ENCODE peak calls at places on chromosomes 2 and 18, in ten cellular contexts. W is H9, Y is cardiac muscle cell, F is astrocyte of the cerebellum, Q is fibroblast of pulmonary artery, L is MM.1S, C is tibial artery, J is fibroblast of villous mesenchyme, B is hepatocyte, T is epithelial cell of esophagus. P is an unnamed sample.

GRCh38 chr2:240571314-240571973 is 3.2 kb downstream of the RNPEPL1 start:
- DNase-seq in W (no peak), Y (no peak), F (no peak), Q (no peak), L (no peak), C (peak), J (no peak), B (no peak), T (no peak), P (no peak)

GRCh38 chr18:26549486-26550435 is 1.4 kb upstream of the KCTD1 start:
- DNase-seq in W (peak), Y (peak), F (no peak), Q (peak), L (peak), C (peak), J (peak), B (peak), T (peak), P (peak)

GRCh38 chr2:14601070-14601770 is 31.3 kb upstream of the LRATD1 start:
- DNase-seq in W (no peak), Y (no peak), F (no peak), Q (no peak), L (no peak), C (no peak), J (no peak), B (no peak), T (peak), P (no peak)

GRCh38 chr2:197416268-197416667 is 18.6 kb downstream of the SF3B1 start:
- DNase-seq in W (no peak), Y (no peak), F (no peak), Q (no peak), L (no peak), C (no peak), J (no peak), B (no peak), T (no peak), P (no peak)

GRCh38 chr2:222673883-222674282 is 2.4 kb downstream of the MOGAT1 start:
- DNase-seq in W (no peak), Y (no peak), F (no peak), Q (no peak), L (no peak), C (no peak), J (no peak), B (no peak), T (no peak), P (no peak)

GRCh38 chr2:127305985-127306585 is 12.1 kb upstream of the ERCC3 start:
- DNase-seq in W (no peak), Y (peak), F (no peak), Q (peak), L (no peak), C (no peak), J (peak), B (no peak), T (no peak), P (no peak)

GRCh38 chr2:105798595-105798994 is 53.9 kb downstream of the NCK2 start:
- DNase-seq in W (no peak), Y (no peak), F (no peak), Q (no peak), L (peak), C (no peak), J (no peak), B (no peak), T (no peak), P (no peak)

GRCh38 chr2:96555146-96555610 is 18.6 kb downstream of the ARID5A start:
- DNase-seq in W (no peak), Y (no peak), F (no peak), Q (no peak), L (no peak), C (no peak), J (no peak), B (no peak), T (no peak), P (no peak)

GRCh38 chr18:48711651-48712486 is 173.0 kb downstream of the CTIF start:
- DNase-seq in W (peak), Y (peak), F (peak), Q (peak), L (peak), C (no peak), J (peak), B (peak), T (peak), P (no peak)

GRCh38 chr18:21264651-21265050 is 22.6 kb downstream of the GREB1L start:
- DNase-seq in W (no peak), Y (peak), F (peak), Q (peak), L (no peak), C (no peak), J (peak), B (peak), T (peak), P (no peak)

GRCh38 chr2:68565858-68566257 is 77.5 kb upstream of the PROKR1 start:
- DNase-seq in W (no peak), Y (peak), F (no peak), Q (peak), L (peak), C (no peak), J (peak), B (peak), T (peak), P (no peak)

GRCh38 chr2:240355001-240355891 is 80.2 kb upstream of the GPC1 start:
- DNase-seq in W (no peak), Y (peak), F (peak), Q (peak), L (no peak), C (no peak), J (peak), B (no peak), T (no peak), P (no peak)

GRCh38 chr2:174035981-174036742 is 71.0 kb upstream of the SP3 start:
- DNase-seq in W (no peak), Y (peak), F (no peak), Q (peak), L (no peak), C (peak), J (peak), B (no peak), T (peak), P (no peak)

GRCh38 chr2:25362564-25363145 is 20.9 kb upstream of the DNMT3A start:
- DNase-seq in W (no peak), Y (no peak), F (no peak), Q (no peak), L (peak), C (no peak), J (no peak), B (no peak), T (peak), P (no peak)

GRCh38 chr18:13791181-13791580 is 32.8 kb upstream of the MC5R start:
- DNase-seq in W (no peak), Y (no peak), F (no peak), Q (peak), L (no peak), C (no peak), J (peak), B (no peak), T (peak), P (no peak)

GRCh38 chr2:181904022-181904632 is 12.6 kb downstream of the ITPRID2 start:
- DNase-seq in W (no peak), Y (peak), F (peak), Q (peak), L (peak), C (no peak), J (peak), B (peak), T (peak), P (no peak)

GRCh38 chr2:237358721-237359595 is 55.0 kb downstream of the COL6A3 start:
- DNase-seq in W (peak), Y (no peak), F (no peak), Q (no peak), L (no peak), C (no peak), J (no peak), B (no peak), T (no peak), P (no peak)

GRCh38 chr2:44562737-44563136 is 201.0 kb downstream of the CAMKMT start:
- DNase-seq in W (no peak), Y (no peak), F (no peak), Q (no peak), L (no peak), C (no peak), J (no peak), B (no peak), T (no peak), P (no peak)

GRCh38 chr2:11789243-11789642 is 42.8 kb downstream of the LPIN1 start:
- DNase-seq in W (no peak), Y (no peak), F (no peak), Q (no peak), L (no peak), C (no peak), J (no peak), B (no peak), T (no peak), P (peak)

GRCh38 chr18:32470136-32470712 is 458 bp downstream of the GAREM1 start:
- DNase-seq in W (peak), Y (peak), F (no peak), Q (peak), L (peak), C (peak), J (peak), B (no peak), T (peak), P (peak)

GRCh38 chr2:182994228-182994912 is 43.9 kb downstream of the NCKAP1 start:
- DNase-seq in W (no peak), Y (no peak), F (no peak), Q (no peak), L (no peak), C (no peak), J (no peak), B (no peak), T (no peak), P (no peak)

GRCh38 chr2:241458687-241459086 is 49.7 kb downstream of the STK25 start:
- DNase-seq in W (no peak), Y (no peak), F (no peak), Q (no peak), L (no peak), C (no peak), J (no peak), B (no peak), T (no peak), P (no peak)

GRCh38 chr2:150811259-150811912 is 323.9 kb upstream of the RND3 start:
- DNase-seq in W (no peak), Y (peak), F (no peak), Q (peak), L (no peak), C (no peak), J (peak), B (no peak), T (peak), P (no peak)

GRCh38 chr2:37390777-37391176 is 46.3 kb downstream of the QPCT start:
- DNase-seq in W (no peak), Y (no peak), F (no peak), Q (no peak), L (no peak), C (no peak), J (no peak), B (no peak), T (no peak), P (no peak)

GRCh38 chr2:212154392-212154791 is 384.2 kb downstream of the ERBB4 start:
- DNase-seq in W (no peak), Y (no peak), F (no peak), Q (no peak), L (no peak), C (no peak), J (no peak), B (no peak), T (peak), P (no peak)

GRCh38 chr18:76099931-76100457 is 395.0 kb downstream of the ZNF516 start:
- DNase-seq in W (no peak), Y (no peak), F (no peak), Q (no peak), L (no peak), C (no peak), J (no peak), B (no peak), T (no peak), P (no peak)

GRCh38 chr2:152343426-152343825 is 8.5 kb downstream of the FMNL2 start:
- DNase-seq in W (no peak), Y (no peak), F (no peak), Q (no peak), L (no peak), C (no peak), J (no peak), B (no peak), T (no peak), P (no peak)

GRCh38 chr18:54647176-54647575 is 56.1 kb downstream of the DYNAP start:
- DNase-seq in W (peak), Y (peak), F (peak), Q (peak), L (peak), C (no peak), J (peak), B (peak), T (peak), P (no peak)

GRCh38 chr2:194867328-194867727 is 789.7 kb upstream of the SLC39A10 start:
- DNase-seq in W (no peak), Y (peak), F (no peak), Q (peak), L (peak), C (no peak), J (peak), B (no peak), T (peak), P (no peak)

GRCh38 chr2:39228413-39229209 is 15.2 kb downstream of the CDKL4 start:
- DNase-seq in W (peak), Y (peak), F (no peak), Q (peak), L (no peak), C (no peak), J (no peak), B (no peak), T (no peak), P (peak)

GRCh38 chr2:233853353-233853752 is 982 bp downstream of the HJURP start:
- DNase-seq in W (no peak), Y (no peak), F (no peak), Q (no peak), L (no peak), C (no peak), J (no peak), B (no peak), T (peak), P (no peak)

GRCh38 chr2:63052411-63053234 is 2.0 kb downstream of the OTX1 start:
- DNase-seq in W (peak), Y (no peak), F (no peak), Q (no peak), L (no peak), C (no peak), J (no peak), B (no peak), T (no peak), P (no peak)

GRCh38 chr2:113196839-113197238 is 23.1 kb downstream of the PSD4 start:
- DNase-seq in W (no peak), Y (no peak), F (no peak), Q (no peak), L (no peak), C (no peak), J (no peak), B (no peak), T (no peak), P (no peak)

GRCh38 chr2:113197347-113198047 is 23.7 kb downstream of the PSD4 start:
- DNase-seq in W (peak), Y (no peak), F (no peak), Q (no peak), L (no peak), C (no peak), J (no peak), B (no peak), T (no peak), P (no peak)

GRCh38 chr2:113198790-113199612 is 25.2 kb downstream of the PSD4 start:
- DNase-seq in W (peak), Y (peak), F (no peak), Q (peak), L (peak), C (peak), J (peak), B (peak), T (peak), P (no peak)

GRCh38 chr2:113200236-113200635 is 26.5 kb downstream of the PSD4 start:
- DNase-seq in W (peak), Y (no peak), F (no peak), Q (no peak), L (no peak), C (peak), J (no peak), B (no peak), T (no peak), P (no peak)

DNA sequence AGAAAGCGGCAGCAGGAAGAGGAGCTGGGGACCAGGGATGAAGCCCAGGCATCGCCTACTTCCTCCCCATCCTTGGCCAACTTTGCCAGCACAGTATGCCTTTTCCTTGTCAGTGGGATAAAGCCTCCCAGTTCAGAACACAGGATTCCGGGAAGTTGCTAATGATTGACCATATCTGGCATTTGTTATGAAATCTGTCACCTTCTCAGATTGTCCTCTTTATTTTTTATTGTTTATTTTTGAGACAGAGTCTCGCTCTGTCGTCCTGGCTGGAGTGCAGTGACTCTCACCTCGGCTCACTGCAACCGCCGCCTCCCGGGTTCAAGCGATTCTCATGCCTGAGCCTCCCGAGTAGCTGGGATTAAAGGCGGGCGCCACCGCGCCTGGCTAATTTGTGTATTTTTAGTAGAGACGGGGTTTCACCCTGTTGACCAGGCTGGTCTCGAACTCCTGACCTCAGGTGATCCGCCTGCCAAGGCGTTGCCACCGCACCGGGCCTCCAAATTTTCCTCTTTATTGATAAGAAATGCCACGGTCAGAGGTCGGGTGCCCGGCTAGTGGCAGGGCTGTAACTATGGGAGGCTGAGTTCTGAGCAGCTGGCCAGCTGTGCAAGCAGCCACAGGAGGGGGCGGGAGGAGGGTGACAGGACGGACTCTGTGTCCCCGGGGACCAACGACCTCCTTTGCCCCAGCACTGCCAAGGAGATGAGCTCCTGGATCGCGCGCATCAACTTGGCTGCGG is 24.4 kb downstream of the PSD4 start:
- DNase-seq in W (peak), Y (no peak), F (no peak), Q (no peak), L (no peak), C (no peak), J (no peak), B (no peak), T (no peak), P (no peak)
- TF ChIP-seq CTCF in W (no peak), Y (no peak), F (no peak), Q (no peak), L (no peak), C (no peak), J (no peak), B (no peak), T (no peak), P (no peak)

GRCh38 chr2:141942006-141942789 is 188.6 kb downstream of the LRP1B start:
- DNase-seq in W (no peak), Y (no peak), F (no peak), Q (no peak), L (no peak), C (no peak), J (no peak), B (no peak), T (no peak), P (no peak)
- TF ChIP-seq CTCF in W (peak), Y (peak), F (peak), Q (peak), L (peak), C (no peak), J (no peak), B (peak), T (peak), P (no peak)

DNA sequence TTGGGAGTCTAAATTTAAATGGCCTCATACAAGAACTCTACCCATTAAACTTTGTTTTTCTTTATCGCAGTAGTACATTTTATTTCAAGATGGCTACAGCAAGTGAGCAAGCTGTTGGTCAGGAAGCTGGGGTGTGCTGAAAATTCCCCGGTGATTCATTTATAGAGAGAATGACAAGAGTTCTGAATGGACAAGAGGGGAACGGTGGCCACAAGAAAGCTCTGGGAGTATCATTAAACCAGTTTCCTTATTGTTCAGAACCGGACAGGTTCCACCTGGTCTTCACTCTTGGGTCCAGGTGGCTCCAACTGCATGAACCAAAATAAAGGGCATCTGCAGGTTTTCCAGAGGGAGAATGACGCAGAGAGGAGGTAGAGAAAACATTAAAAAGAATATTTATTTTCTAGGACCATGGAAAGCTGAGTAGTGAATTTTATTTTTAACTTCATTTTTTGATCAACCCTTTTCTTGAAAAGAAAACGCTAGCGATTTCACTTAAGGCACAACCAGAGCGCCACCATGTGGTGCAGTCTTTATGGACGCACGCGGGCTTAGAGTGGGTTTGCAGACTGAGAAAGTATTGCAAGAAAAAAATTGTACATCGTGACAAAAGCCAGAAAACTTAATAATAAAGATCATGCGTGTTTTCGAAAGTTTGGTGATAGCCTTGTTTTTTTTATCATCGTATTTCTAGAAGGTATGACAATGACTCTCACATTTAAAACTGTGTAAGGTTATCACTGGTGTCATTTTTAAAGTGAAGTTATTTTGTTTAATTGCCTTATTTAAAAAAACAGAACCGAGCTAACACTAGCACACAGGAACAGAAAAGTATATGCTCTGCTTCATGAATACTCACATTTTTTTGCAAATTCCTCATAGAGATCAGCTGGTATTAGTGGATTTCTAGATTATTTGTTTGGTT is 97.9 kb upstream of the NOL4 start:
- DNase-seq in W (peak), Y (peak), F (peak), Q (peak), L (peak), C (no peak), J (peak), B (peak), T (peak), P (no peak)
- TF ChIP-seq CTCF in W (peak), Y (peak), F (peak), Q (peak), L (peak), C (peak), J (peak), B (peak), T (peak), P (peak)

DNA sequence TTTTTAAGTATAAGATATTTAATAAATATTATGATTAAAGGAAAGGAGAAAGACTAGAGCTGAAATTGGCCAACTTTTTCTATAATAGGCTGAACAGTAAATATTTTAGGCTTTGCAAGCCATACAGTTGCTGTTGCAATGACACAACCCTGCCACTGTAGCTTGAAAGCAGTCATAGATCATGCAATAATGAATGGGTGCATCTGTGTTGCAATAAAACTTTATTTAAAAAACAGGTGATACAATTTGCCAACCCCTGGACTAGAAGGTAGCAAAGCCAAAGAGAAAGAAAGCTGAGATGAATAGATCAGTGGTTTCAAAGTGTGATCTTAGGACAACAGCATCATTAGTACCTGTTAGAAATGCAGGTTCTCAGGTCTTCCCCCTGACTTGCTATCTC is 219.1 kb downstream of the SETBP1 start:
- DNase-seq in W (no peak), Y (no peak), F (no peak), Q (no peak), L (no peak), C (no peak), J (no peak), B (no peak), T (no peak), P (no peak)
- TF ChIP-seq CTCF in W (peak), Y (no peak), F (peak), Q (peak), L (peak), C (no peak), J (no peak), B (no peak), T (peak), P (no peak)

GRCh38 chr2:216664593-216665034 is 30.7 kb downstream of the IGFBP5 start:
- DNase-seq in W (no peak), Y (peak), F (no peak), Q (peak), L (no peak), C (no peak), J (no peak), B (peak), T (peak), P (no peak)
- TF ChIP-seq CTCF in W (peak), Y (peak), F (peak), Q (peak), L (no peak), C (no peak), J (peak), B (peak), T (no peak), P (no peak)

GRCh38 chr2:108165750-108166149 is 74.0 kb upstream of the SULT1C3 start:
- DNase-seq in W (no peak), Y (no peak), F (no peak), Q (no peak), L (peak), C (no peak), J (no peak), B (no peak), T (no peak), P (no peak)

GRCh38 chr2:108171652-108172051 is 68.1 kb upstream of the SULT1C3 start:
- DNase-seq in W (no peak), Y (no peak), F (no peak), Q (no peak), L (no peak), C (no peak), J (no peak), B (no peak), T (peak), P (no peak)

GRCh38 chr2:108169982-108170625 is 69.7 kb upstream of the SULT1C3 start:
- DNase-seq in W (peak), Y (peak), F (no peak), Q (peak), L (peak), C (no peak), J (peak), B (peak), T (peak), P (no peak)
- TF ChIP-seq CTCF in W (peak), Y (peak), F (peak), Q (peak), L (peak), C (peak), J (peak), B (peak), T (peak), P (no peak)